ENCODE peak calls at places on chromosomes 7 and 10, in eight cellular contexts. I, T, O, X, C, Z, V and A are unnamed samples.

GRCh38 chr7:116588225-116588624 is 63.4 kb downstream of the CAV1 start:
- DNase-seq in V (no peak), O (no peak), X (peak), I (no peak), T (peak), C (peak), Z (no peak), A (no peak)

GRCh38 chr7:131652934-131653333 is 96.5 kb upstream of the PODXL start:
- DNase-seq in C (no peak), T (no peak), V (no peak), I (no peak), O (no peak), X (no peak), Z (no peak), A (no peak)

GRCh38 chr10:51386248-51386885 is 312.1 kb downstream of the PRKG1 start:
- DNase-seq in Z (no peak), X (no peak), V (no peak), C (no peak), O (no peak), I (no peak), T (no peak), A (no peak)

GRCh38 chr10:63268139-63268797 is 135.1 kb downstream of the NRBF2 start:
- DNase-seq in O (no peak), I (no peak), V (no peak), C (peak), X (peak), T (no peak), Z (no peak), A (peak)

GRCh38 chr10:132078746-132079345 is 13.1 kb downstream of the JAKMIP3 start:
- DNase-seq in T (no peak), I (no peak), C (no peak), V (no peak), O (no peak), X (no peak), Z (no peak), A (no peak)

GRCh38 chr7:8274589-8274988 is 12.6 kb upstream of the ICA1 start:
- DNase-seq in T (no peak), Z (no peak), I (no peak), V (peak), X (no peak), O (no peak), C (no peak), A (no peak)

GRCh38 chr7:69703099-69703498 is 104.8 kb downstream of the AUTS2 start:
- DNase-seq in X (no peak), O (no peak), C (no peak), V (no peak), T (no peak), Z (no peak), I (no peak), A (no peak)

GRCh38 chr7:95141755-95142154 is 182.6 kb downstream of the PON1 start:
- DNase-seq in T (no peak), C (peak), O (no peak), X (peak), Z (no peak), I (no peak), V (no peak), A (no peak)

GRCh38 chr7:129855234-129855673 is 97.5 kb downstream of the UBE2H start:
- DNase-seq in Z (no peak), C (peak), O (no peak), X (peak), I (no peak), T (no peak), V (no peak), A (no peak)

GRCh38 chr10:75492151-75492550 is 60.7 kb downstream of the LRMDA start:
- DNase-seq in X (peak), Z (no peak), V (no peak), I (no peak), T (no peak), O (no peak), C (peak), A (no peak)

GRCh38 chr10:25117757-25118156 is 57.0 kb upstream of the GPR158 start:
- DNase-seq in X (peak), Z (no peak), O (no peak), I (no peak), V (no peak), C (peak), T (no peak), A (no peak)

GRCh38 chr7:69434350-69434749 is 163.9 kb upstream of the AUTS2 start:
- DNase-seq in C (no peak), V (no peak), I (peak), Z (no peak), X (no peak), O (no peak), T (no peak), A (no peak)

GRCh38 chr7:73359306-73359705 is 31.3 kb downstream of the FKBP6 start:
- DNase-seq in X (no peak), Z (no peak), I (no peak), O (no peak), T (no peak), V (no peak), C (no peak), A (no peak)

GRCh38 chr7:50369408-50370026 is 65.0 kb downstream of the IKZF1 start:
- DNase-seq in I (no peak), T (peak), V (peak), X (peak), C (peak), O (peak), Z (peak), A (no peak)

GRCh38 chr7:108000875-108001758 is 1.8 kb downstream of the LAMB1 start:
- DNase-seq in O (no peak), V (no peak), T (peak), C (peak), I (peak), X (peak), Z (peak), A (no peak)

GRCh38 chr10:8389630-8390029 is 335.1 kb downstream of the GATA3 start:
- DNase-seq in V (peak), C (no peak), O (no peak), X (no peak), Z (no peak), T (no peak), I (peak), A (peak)

GRCh38 chr10:47101807-47102206 is 190.6 kb downstream of the PTPN20 start:
- DNase-seq in Z (no peak), C (no peak), V (no peak), I (no peak), O (no peak), X (no peak), T (no peak), A (no peak)

GRCh38 chr10:11335881-11336430 is 275.5 kb downstream of the USP6NL start:
- DNase-seq in C (no peak), T (no peak), X (no peak), I (no peak), O (no peak), V (no peak), Z (no peak), A (no peak)

GRCh38 chr10:24503627-24504320 is 219.9 kb downstream of the ARHGAP21 start:
- DNase-seq in Z (peak), O (peak), T (peak), V (peak), X (peak), I (peak), C (peak), A (peak)

GRCh38 chr7:2169923-2170575 is 62.7 kb downstream of the MAD1L1 start:
- DNase-seq in X (no peak), T (no peak), C (no peak), V (peak), O (peak), I (no peak), Z (no peak), A (no peak)

GRCh38 chr10:22550732-22551131 is 163.6 kb downstream of the PIP4K2A start:
- DNase-seq in X (peak), V (peak), O (no peak), C (peak), T (peak), I (no peak), Z (peak), A (no peak)

GRCh38 chr10:129945941-129946760 is 17.9 kb downstream of the EBF3 start:
- DNase-seq in O (no peak), T (no peak), V (no peak), Z (no peak), C (peak), X (peak), I (no peak), A (no peak)